ENCODE peak calls at places on chromosomes 13 and 19, in six cellular contexts. One of them, this sample, is unnamed.

GRCh38 chr13:36919833-36920611 is at the start of gene SMAD9:
- DNase-seq in left cardiac atrium: peak; percentile 89
- DNase-seq in brain microvascular endothelial cell: peak; percentile 48
- DNase-seq in progenitor cell of endocrine pancreas: peak; percentile 53
- DNase-seq in stromal cell of bone marrow: peak; percentile 41
- DNase-seq in heart left ventricle: peak; percentile 86
- DNase-seq in this sample: no peak

GRCh38 chr13:94419304-94419943 is 60.1 kb downstream of the DCT start:
- DNase-seq in stromal cell of bone marrow: peak; percentile 71
- DNase-seq in brain microvascular endothelial cell: peak; percentile 78
- DNase-seq in left cardiac atrium: no peak
- DNase-seq in heart left ventricle: no peak
- DNase-seq in progenitor cell of endocrine pancreas: no peak
- DNase-seq in this sample: no peak

GRCh38 chr13:51821666-51822065 is 17.7 kb upstream of the DHRS12 start:
- DNase-seq in progenitor cell of endocrine pancreas: no peak
- DNase-seq in stromal cell of bone marrow: no peak
- DNase-seq in brain microvascular endothelial cell: no peak
- DNase-seq in left cardiac atrium: no peak
- DNase-seq in heart left ventricle: no peak
- DNase-seq in this sample: no peak

GRCh38 chr13:33927315-33927714 is 109.4 kb downstream of the RFC3 start:
- DNase-seq in brain microvascular endothelial cell: peak; percentile 14
- DNase-seq in left cardiac atrium: no peak
- DNase-seq in stromal cell of bone marrow: peak; percentile 74
- DNase-seq in heart left ventricle: no peak
- DNase-seq in progenitor cell of endocrine pancreas: no peak
- DNase-seq in this sample: no peak

GRCh38 chr19:44587863-44588752 is 25.3 kb upstream of the IGSF23 start:
- DNase-seq in progenitor cell of endocrine pancreas: no peak
- DNase-seq in stromal cell of bone marrow: peak; percentile 66
- DNase-seq in brain microvascular endothelial cell: peak; percentile 96
- DNase-seq in heart left ventricle: no peak
- DNase-seq in left cardiac atrium: no peak
- DNase-seq in this sample: peak; percentile 64

GRCh38 chr19:40274585-40275544 is 10.3 kb downstream of the AKT2 start:
- DNase-seq in brain microvascular endothelial cell: no peak
- DNase-seq in heart left ventricle: no peak
- DNase-seq in left cardiac atrium: no peak
- DNase-seq in progenitor cell of endocrine pancreas: no peak
- DNase-seq in stromal cell of bone marrow: no peak
- DNase-seq in this sample: no peak

GRCh38 chr13:64371045-64371444 is 2859.1 kb downstream of the PCDH9 start:
- DNase-seq in brain microvascular endothelial cell: peak; percentile 7
- DNase-seq in progenitor cell of endocrine pancreas: no peak
- DNase-seq in stromal cell of bone marrow: no peak
- DNase-seq in left cardiac atrium: no peak
- DNase-seq in heart left ventricle: no peak
- DNase-seq in this sample: peak; percentile 8

GRCh38 chr13:58051807-58052375 is 420.3 kb downstream of the PCDH17 start:
- DNase-seq in brain microvascular endothelial cell: no peak
- DNase-seq in progenitor cell of endocrine pancreas: no peak
- DNase-seq in stromal cell of bone marrow: no peak
- DNase-seq in heart left ventricle: no peak
- DNase-seq in left cardiac atrium: no peak
- DNase-seq in this sample: no peak

GRCh38 chr13:48567521-48568331 is 34.8 kb upstream of the RCBTB2 start:
- DNase-seq in brain microvascular endothelial cell: no peak
- DNase-seq in stromal cell of bone marrow: peak; percentile 40
- DNase-seq in heart left ventricle: no peak
- DNase-seq in progenitor cell of endocrine pancreas: no peak
- DNase-seq in left cardiac atrium: no peak
- DNase-seq in this sample: no peak

This sample was measured in PC-9.